ENCODE peak calls at places on chromosome 17, in five cellular contexts. One of them, this sample, is unnamed.
A peak's percentile ranks its signal among the peaks of the same experiment; 100 is the strongest.

GRCh38 chr17:48615963-48616718 is 1.0 kb upstream of the HOXB8 start:
- DNase-seq in HCT116: no peak
- DNase-seq in adrenal gland: no peak
- DNase-seq in thyroid gland: no peak
- DNase-seq in IMR-90: no peak
- DNase-seq in this sample: no peak

GRCh38 chr17:64785050-64785449 is 122.9 kb upstream of the SMURF2 start:
- DNase-seq in HCT116: no peak
- DNase-seq in adrenal gland: no peak
- DNase-seq in thyroid gland: no peak
- DNase-seq in IMR-90: no peak
- DNase-seq in this sample: peak; percentile 46

GRCh38 chr17:72947475-72947874 is 145.0 kb downstream of the SLC39A11 start:
- DNase-seq in HCT116: no peak
- DNase-seq in adrenal gland: no peak
- DNase-seq in thyroid gland: no peak
- DNase-seq in IMR-90: no peak
- DNase-seq in this sample: no peak

GRCh38 chr17:61661135-61661534 is 70.1 kb upstream of the NACA2 start:
- DNase-seq in HCT116: no peak
- DNase-seq in adrenal gland: no peak
- DNase-seq in thyroid gland: no peak
- DNase-seq in IMR-90: no peak
- DNase-seq in this sample: no peak

GRCh38 chr17:74424658-74425057 is 7.2 kb upstream of the GPRC5C start:
- DNase-seq in HCT116: no peak
- DNase-seq in adrenal gland: no peak
- DNase-seq in thyroid gland: no peak
- DNase-seq in IMR-90: no peak
- DNase-seq in this sample: no peak

GRCh38 chr17:32877164-32877764 is 340 bp upstream of the MYO1D start:
- DNase-seq in HCT116: peak; percentile 65
- DNase-seq in adrenal gland: peak; percentile 91
- DNase-seq in thyroid gland: peak; percentile 94
- DNase-seq in IMR-90: peak; percentile 73
- DNase-seq in this sample: peak; percentile 95

GRCh38 chr17:5619088-5619740 is 34.9 kb upstream of the NLRP1 start:
- DNase-seq in HCT116: no peak
- DNase-seq in adrenal gland: no peak
- DNase-seq in thyroid gland: no peak
- DNase-seq in IMR-90: no peak
- DNase-seq in this sample: no peak

GRCh38 chr17:12230411-12230810 is 209.7 kb downstream of the MAP2K4 start:
- DNase-seq in HCT116: no peak
- DNase-seq in adrenal gland: peak; percentile 47
- DNase-seq in thyroid gland: no peak
- DNase-seq in IMR-90: peak; percentile 53
- DNase-seq in this sample: no peak

GRCh38 chr17:73952498-73953205 is 250.8 kb upstream of the RPL38 start:
- DNase-seq in HCT116: no peak
- DNase-seq in adrenal gland: no peak
- DNase-seq in thyroid gland: peak; percentile 3
- DNase-seq in IMR-90: no peak
- DNase-seq in this sample: no peak

GRCh38 chr17:79073706-79074088 is 927 bp upstream of the ENGASE start:
- DNase-seq in HCT116: no peak
- DNase-seq in adrenal gland: no peak
- DNase-seq in thyroid gland: no peak
- DNase-seq in IMR-90: no peak
- DNase-seq in this sample: no peak

GRCh38 chr17:75102385-75102821 is 7.4 kb upstream of the ARMC7 start:
- DNase-seq in HCT116: no peak
- DNase-seq in adrenal gland: no peak
- DNase-seq in thyroid gland: no peak
- DNase-seq in IMR-90: no peak
- DNase-seq in this sample: no peak

GRCh38 chr17:17835415-17836249 is 1.2 kb downstream of the SREBF1 start:
- DNase-seq in HCT116: no peak
- DNase-seq in adrenal gland: no peak
- DNase-seq in thyroid gland: no peak
- DNase-seq in IMR-90: no peak
- DNase-seq in this sample: no peak

GRCh38 chr17:16495561-16495960 is 3.6 kb upstream of the LRRC75A start:
- DNase-seq in HCT116: no peak
- DNase-seq in adrenal gland: no peak
- DNase-seq in thyroid gland: peak; percentile 53
- DNase-seq in IMR-90: no peak
- DNase-seq in this sample: no peak

GRCh38 chr17:56009795-56010715 is 143.2 kb upstream of the ANKFN1 start:
- DNase-seq in HCT116: no peak
- DNase-seq in adrenal gland: no peak
- DNase-seq in thyroid gland: no peak
- DNase-seq in IMR-90: peak; percentile 9
- DNase-seq in this sample: no peak

GRCh38 chr17:78307887-78308633 is 51.8 kb downstream of the SOCS3 start:
- DNase-seq in HCT116: no peak
- DNase-seq in adrenal gland: peak; percentile 80
- DNase-seq in thyroid gland: peak; percentile 67
- DNase-seq in IMR-90: no peak
- DNase-seq in this sample: peak; percentile 85

GRCh38 chr17:33330877-33331276 is 37.8 kb upstream of the ASIC2 start:
- DNase-seq in HCT116: no peak
- DNase-seq in adrenal gland: no peak
- DNase-seq in thyroid gland: no peak
- DNase-seq in IMR-90: no peak
- DNase-seq in this sample: no peak

GRCh38 chr17:3896108-3897099 is 3.6 kb upstream of the CAMKK1 start:
- DNase-seq in HCT116: no peak
- DNase-seq in adrenal gland: peak; percentile 50
- DNase-seq in thyroid gland: peak; percentile 86
- DNase-seq in IMR-90: no peak
- DNase-seq in this sample: no peak

GRCh38 chr17:73500414-73500999 is 143.7 kb downstream of the SDK2 start:
- DNase-seq in HCT116: no peak
- DNase-seq in adrenal gland: no peak
- DNase-seq in thyroid gland: no peak
- DNase-seq in IMR-90: no peak
- DNase-seq in this sample: no peak

GRCh38 chr17:17346428-17347233 is 43.5 kb downstream of the NT5M start:
- DNase-seq in HCT116: no peak
- DNase-seq in adrenal gland: no peak
- DNase-seq in thyroid gland: no peak
- DNase-seq in IMR-90: no peak
- DNase-seq in this sample: peak; percentile 49

GRCh38 chr17:48547839-48548686 is 3.2 kb upstream of the HOXB2 start:
- DNase-seq in HCT116: no peak
- DNase-seq in adrenal gland: peak; percentile 34
- DNase-seq in thyroid gland: no peak
- DNase-seq in IMR-90: peak; percentile 88
- DNase-seq in this sample: no peak

GRCh38 chr17:15516150-15516549 is 47.1 kb downstream of the TVP23C start:
- DNase-seq in HCT116: no peak
- DNase-seq in adrenal gland: no peak
- DNase-seq in thyroid gland: no peak
- DNase-seq in IMR-90: peak; percentile 75
- DNase-seq in this sample: no peak

GRCh38 chr17:15885770-15886169 is 59.2 kb upstream of the ADORA2B start:
- DNase-seq in HCT116: no peak
- DNase-seq in adrenal gland: no peak
- DNase-seq in thyroid gland: no peak
- DNase-seq in IMR-90: peak; percentile 19
- DNase-seq in this sample: no peak

GRCh38 chr17:68954146-68954971 is 833 bp downstream of the ABCA8 start:
- DNase-seq in HCT116: no peak
- DNase-seq in adrenal gland: no peak
- DNase-seq in thyroid gland: no peak
- DNase-seq in IMR-90: peak; percentile 15
- DNase-seq in this sample: no peak

GRCh38 chr17:80694085-80694991 is 149.7 kb downstream of the RPTOR start:
- DNase-seq in HCT116: no peak
- DNase-seq in adrenal gland: no peak
- DNase-seq in thyroid gland: no peak
- DNase-seq in IMR-90: no peak
- DNase-seq in this sample: no peak

GRCh38 chr17:44493339-44493738 is 9.9 kb downstream of the GPATCH8 start:
- DNase-seq in HCT116: no peak
- DNase-seq in adrenal gland: no peak
- DNase-seq in thyroid gland: no peak
- DNase-seq in IMR-90: no peak
- DNase-seq in this sample: no peak

GRCh38 chr17:47670064-47670463 is 20.3 kb downstream of the KPNB1 start:
- DNase-seq in HCT116: no peak
- DNase-seq in adrenal gland: no peak
- DNase-seq in thyroid gland: no peak
- DNase-seq in IMR-90: no peak
- DNase-seq in this sample: no peak

GRCh38 chr17:32976131-32976530 is 15.5 kb upstream of the SPACA3 start:
- DNase-seq in HCT116: no peak
- DNase-seq in adrenal gland: no peak
- DNase-seq in thyroid gland: no peak
- DNase-seq in IMR-90: no peak
- DNase-seq in this sample: no peak

GRCh38 chr17:62090868-62091267 is 25.8 kb upstream of the MED13 start:
- DNase-seq in HCT116: no peak
- DNase-seq in adrenal gland: no peak
- DNase-seq in thyroid gland: no peak
- DNase-seq in IMR-90: no peak
- DNase-seq in this sample: no peak

GRCh38 chr17:4507361-4508111 is 8.9 kb downstream of the SPNS2 start:
- DNase-seq in HCT116: no peak
- DNase-seq in adrenal gland: no peak
- DNase-seq in thyroid gland: no peak
- DNase-seq in IMR-90: no peak
- DNase-seq in this sample: no peak

GRCh38 chr17:16912021-16912962 is 59.6 kb downstream of the TNFRSF13B start:
- DNase-seq in HCT116: no peak
- DNase-seq in adrenal gland: peak; percentile 2
- DNase-seq in thyroid gland: no peak
- DNase-seq in IMR-90: no peak
- DNase-seq in this sample: no peak

DNA sequence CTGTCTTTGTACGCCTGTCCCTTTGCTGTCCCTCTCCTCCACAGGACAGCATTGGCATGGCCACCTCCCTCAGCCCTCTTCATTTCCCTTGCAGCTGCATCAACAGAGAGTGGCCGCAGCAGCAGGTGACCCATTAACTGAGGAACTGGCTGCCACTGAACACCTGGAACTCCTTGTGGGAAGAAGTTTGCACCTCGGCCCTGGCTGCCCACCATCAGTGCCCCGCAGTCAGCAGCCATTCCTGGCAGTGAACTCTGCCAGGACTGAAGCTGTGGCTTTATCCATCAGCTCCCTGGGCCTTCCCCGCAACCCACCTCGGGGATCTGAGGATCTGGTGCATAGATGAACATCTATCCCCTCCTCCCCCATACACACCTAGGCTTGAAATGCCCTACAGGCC is 13.1 kb upstream of the RNF135 start:
- DNase-seq in HCT116: no peak
- DNase-seq in adrenal gland: no peak
- DNase-seq in thyroid gland: no peak
- DNase-seq in IMR-90: no peak
- DNase-seq in this sample: no peak
- H3K27ac ChIP-seq in HCT116: no peak overlapping the region
- H3K27ac ChIP-seq in adrenal gland: peak overlapping the region; percentile 43
- H3K27ac ChIP-seq in thyroid gland: no peak overlapping the region
- H3K27ac ChIP-seq in IMR-90: no peak overlapping the region
- H3K27ac ChIP-seq in this sample: no peak overlapping the region

DNA sequence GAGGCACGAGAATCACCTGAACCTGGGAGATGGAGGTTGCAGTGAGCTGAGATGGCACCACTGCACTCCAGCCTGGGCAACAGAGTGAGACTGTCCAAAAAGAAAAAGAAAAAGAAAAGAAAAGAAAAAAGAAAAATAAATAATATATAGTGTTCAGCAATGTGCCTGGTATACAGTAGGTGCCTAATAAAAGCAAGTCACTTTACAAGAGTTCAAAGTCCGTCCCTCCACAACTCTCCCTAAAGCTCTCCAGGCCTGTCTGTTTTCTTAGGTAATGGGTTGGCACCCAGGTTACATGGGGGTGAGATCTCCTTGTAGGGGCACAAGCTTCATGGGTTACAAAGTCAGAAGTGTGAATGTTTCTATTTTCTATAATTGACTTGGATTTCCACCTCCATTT is 16.6 kb upstream of the ANKRD40CL start:
- DNase-seq in HCT116: no peak
- DNase-seq in adrenal gland: no peak
- DNase-seq in thyroid gland: no peak
- DNase-seq in IMR-90: no peak
- DNase-seq in this sample: no peak
- TF ChIP-seq POLR2A in HCT116: no peak
- TF ChIP-seq POLR2A in adrenal gland: no peak
- TF ChIP-seq POLR2A in thyroid gland: no peak
- TF ChIP-seq POLR2A in IMR-90: no peak
- TF ChIP-seq POLR2A in this sample: no peak

GRCh38 chr17:8055851-8056231 is 17.0 kb downstream of the ALOX15B start:
- DNase-seq in HCT116: no peak
- DNase-seq in adrenal gland: no peak
- DNase-seq in thyroid gland: no peak
- DNase-seq in IMR-90: no peak
- DNase-seq in this sample: no peak
- H3K27ac ChIP-seq in HCT116: no peak overlapping the region
- H3K27ac ChIP-seq in adrenal gland: no peak overlapping the region
- H3K27ac ChIP-seq in thyroid gland: no peak overlapping the region
- H3K27ac ChIP-seq in IMR-90: no peak overlapping the region
- H3K27ac ChIP-seq in this sample: no peak overlapping the region

GRCh38 chr17:82212331-82213250 is at the start of gene CCDC57:
- DNase-seq in HCT116: no peak
- DNase-seq in adrenal gland: peak; percentile 79
- DNase-seq in thyroid gland: peak; percentile 84
- DNase-seq in IMR-90: peak; percentile 68
- DNase-seq in this sample: peak; percentile 87
- TF ChIP-seq POLR2A in HCT116: peak; percentile 45
- TF ChIP-seq POLR2A in adrenal gland: no peak
- TF ChIP-seq POLR2A in thyroid gland: no peak
- TF ChIP-seq POLR2A in IMR-90: no peak
- TF ChIP-seq POLR2A in this sample: peak; percentile 22

GRCh38 chr17:77038860-77039555 is 101.8 kb upstream of the SEC14L1 start:
- DNase-seq in HCT116: no peak
- DNase-seq in adrenal gland: no peak
- DNase-seq in thyroid gland: no peak
- DNase-seq in IMR-90: no peak
- DNase-seq in this sample: no peak

GRCh38 chr17:77036841-77037381 is 103.9 kb upstream of the SEC14L1 start:
- DNase-seq in HCT116: no peak
- DNase-seq in adrenal gland: no peak
- DNase-seq in thyroid gland: peak; percentile 6
- DNase-seq in IMR-90: no peak
- DNase-seq in this sample: no peak

GRCh38 chr17:77036136-77036840 is 104.5 kb upstream of the SEC14L1 start:
- DNase-seq in HCT116: no peak
- DNase-seq in adrenal gland: no peak
- DNase-seq in thyroid gland: no peak
- DNase-seq in IMR-90: no peak
- DNase-seq in this sample: no peak

GRCh38 chr17:77035526-77035925 is 105.2 kb upstream of the SEC14L1 start:
- DNase-seq in HCT116: no peak
- DNase-seq in adrenal gland: no peak
- DNase-seq in thyroid gland: no peak
- DNase-seq in IMR-90: no peak
- DNase-seq in this sample: no peak

GRCh38 chr17:77037943-77038342 is 102.8 kb upstream of the SEC14L1 start:
- DNase-seq in HCT116: no peak
- DNase-seq in adrenal gland: no peak
- DNase-seq in thyroid gland: no peak
- DNase-seq in IMR-90: no peak
- DNase-seq in this sample: no peak
- H3K27ac ChIP-seq in HCT116: no peak overlapping the region
- H3K27ac ChIP-seq in adrenal gland: no peak overlapping the region
- H3K27ac ChIP-seq in thyroid gland: no peak overlapping the region
- H3K27ac ChIP-seq in IMR-90: no peak overlapping the region
- H3K27ac ChIP-seq in this sample: no peak overlapping the region

This sample was measured in right lobe of liver.